ENCODE peak calls at places on chromosomes 7 and 10, in five cellular contexts. M is IMR-90, O is neuronal stem cell, D is H1, S is mesenchymal stem cell. F is an unnamed sample.

GRCh38 chr7:32142649-32143048 is 72.4 kb upstream of the PDE1C start:
- DNase-seq in M (peak), O (no peak), D (no peak), S (peak), F (no peak)

GRCh38 chr7:11557627-11558026 is 274.4 kb downstream of the THSD7A start:
- DNase-seq in M (no peak), O (peak), D (no peak), S (peak), F (peak)

GRCh38 chr10:82866424-82867020 is 991.5 kb downstream of the NRG3 start:
- DNase-seq in M (peak), O (no peak), D (no peak), S (peak), F (no peak)

GRCh38 chr10:79149662-79150443 is 81.1 kb downstream of the ZMIZ1 start:
- DNase-seq in M (peak), O (no peak), D (no peak), S (peak), F (peak)

GRCh38 chr7:45106820-45107219 is 4.7 kb downstream of the TBRG4 start:
- DNase-seq in M (no peak), O (no peak), D (no peak), S (no peak), F (no peak)

GRCh38 chr10:26805567-26806245 is 55.1 kb downstream of the ABI1 start:
- DNase-seq in M (peak), O (no peak), D (no peak), S (peak), F (no peak)

GRCh38 chr7:22301790-22302189 is 55.2 kb downstream of the RAPGEF5 start:
- DNase-seq in M (no peak), O (no peak), D (no peak), S (no peak), F (no peak)

GRCh38 chr7:33932832-33933468 is 27.6 kb downstream of the BMPER start:
- DNase-seq in M (peak), O (peak), D (peak), S (peak), F (peak)

GRCh38 chr10:68752711-68753110 is 31.7 kb downstream of the CCAR1 start:
- DNase-seq in M (no peak), O (no peak), D (no peak), S (no peak), F (no peak)

GRCh38 chr7:26466007-26466406 is 174.3 kb downstream of the SNX10 start:
- DNase-seq in M (no peak), O (no peak), D (no peak), S (no peak), F (no peak)

GRCh38 chr7:100400656-100401055 is 27.4 kb downstream of the PILRA start:
- DNase-seq in M (no peak), O (peak), D (peak), S (peak), F (peak)

GRCh38 chr10:102231357-102232318 is 5.5 kb downstream of the ELOVL3 start:
- DNase-seq in M (no peak), O (no peak), D (peak), S (peak), F (peak)

GRCh38 chr7:83162402-83163256 is at the start of gene PCLO:
- DNase-seq in M (peak), O (peak), D (peak), S (peak), F (peak)

GRCh38 chr7:132614428-132615076 is 38.3 kb upstream of the PLXNA4 start:
- DNase-seq in M (no peak), O (peak), D (no peak), S (peak), F (peak)

GRCh38 chr10:12826800-12827372 is 174.6 kb downstream of the CCDC3 start:
- DNase-seq in M (no peak), O (no peak), D (no peak), S (no peak), F (no peak)

GRCh38 chr7:156017431-156017830 is 205.2 kb upstream of the SHH start:
- DNase-seq in M (no peak), O (no peak), D (peak), S (no peak), F (no peak)

DNA sequence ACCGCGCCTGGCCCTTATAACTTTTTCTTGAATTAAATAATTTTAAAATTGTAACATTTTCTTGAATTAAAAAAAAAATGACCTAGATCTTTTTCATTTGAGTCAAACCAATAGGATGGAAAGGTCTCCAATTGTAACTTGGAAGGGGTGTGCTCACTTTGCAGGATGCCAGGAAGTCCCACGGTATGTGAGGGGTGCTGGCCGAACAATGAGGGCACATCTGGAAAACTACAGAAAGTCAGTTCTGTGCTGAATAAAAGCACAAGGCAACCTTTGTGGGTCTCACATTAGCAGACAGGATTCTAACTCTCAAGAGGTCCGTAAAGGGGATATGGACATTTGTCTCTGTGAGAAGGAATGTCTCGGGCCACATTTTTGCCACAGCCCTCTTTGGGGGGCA is 52.8 kb upstream of the PDLIM1 start:
- DNase-seq in M (no peak), O (no peak), D (no peak), S (no peak), F (no peak)
- H2BK15ac ChIP-seq in M (peak), O (no peak), D (no peak), S (no peak), F (no peak)

GRCh38 chr10:1952126-1953095 is 215.1 kb upstream of the ADARB2 start:
- DNase-seq in M (no peak), O (no peak), D (no peak), S (no peak), F (no peak)
- H3K14ac ChIP-seq in M (no peak), O (no peak), D (no peak), S (no peak), F (no peak)

GRCh38 chr10:114631678-114632417 is 26.2 kb downstream of the ABLIM1 start:
- DNase-seq in M (no peak), O (peak), D (peak), S (peak), F (peak)

GRCh38 chr10:114632869-114633715 is 25.0 kb downstream of the ABLIM1 start:
- DNase-seq in M (peak), O (no peak), D (no peak), S (peak), F (no peak)

GRCh38 chr10:114634607-114634974 is 23.5 kb downstream of the ABLIM1 start:
- DNase-seq in M (peak), O (no peak), D (no peak), S (peak), F (no peak)

GRCh38 chr10:114635797-114636550 is 22.1 kb downstream of the ABLIM1 start:
- DNase-seq in M (no peak), O (no peak), D (no peak), S (no peak), F (no peak)

GRCh38 chr10:114635101-114635500 is 23.0 kb downstream of the ABLIM1 start:
- DNase-seq in M (no peak), O (no peak), D (no peak), S (no peak), F (no peak)
- H4K91ac ChIP-seq in M (peak), O (no peak), D (no peak), S (no peak), F (no peak)

GRCh38 chr7:43735802-43736603 is 6.7 kb upstream of the COA1 start:
- DNase-seq in M (peak), O (no peak), D (no peak), S (peak), F (no peak)
- H2BK15ac ChIP-seq in M (no peak), O (no peak), D (no peak), S (no peak), F (no peak)

DNA sequence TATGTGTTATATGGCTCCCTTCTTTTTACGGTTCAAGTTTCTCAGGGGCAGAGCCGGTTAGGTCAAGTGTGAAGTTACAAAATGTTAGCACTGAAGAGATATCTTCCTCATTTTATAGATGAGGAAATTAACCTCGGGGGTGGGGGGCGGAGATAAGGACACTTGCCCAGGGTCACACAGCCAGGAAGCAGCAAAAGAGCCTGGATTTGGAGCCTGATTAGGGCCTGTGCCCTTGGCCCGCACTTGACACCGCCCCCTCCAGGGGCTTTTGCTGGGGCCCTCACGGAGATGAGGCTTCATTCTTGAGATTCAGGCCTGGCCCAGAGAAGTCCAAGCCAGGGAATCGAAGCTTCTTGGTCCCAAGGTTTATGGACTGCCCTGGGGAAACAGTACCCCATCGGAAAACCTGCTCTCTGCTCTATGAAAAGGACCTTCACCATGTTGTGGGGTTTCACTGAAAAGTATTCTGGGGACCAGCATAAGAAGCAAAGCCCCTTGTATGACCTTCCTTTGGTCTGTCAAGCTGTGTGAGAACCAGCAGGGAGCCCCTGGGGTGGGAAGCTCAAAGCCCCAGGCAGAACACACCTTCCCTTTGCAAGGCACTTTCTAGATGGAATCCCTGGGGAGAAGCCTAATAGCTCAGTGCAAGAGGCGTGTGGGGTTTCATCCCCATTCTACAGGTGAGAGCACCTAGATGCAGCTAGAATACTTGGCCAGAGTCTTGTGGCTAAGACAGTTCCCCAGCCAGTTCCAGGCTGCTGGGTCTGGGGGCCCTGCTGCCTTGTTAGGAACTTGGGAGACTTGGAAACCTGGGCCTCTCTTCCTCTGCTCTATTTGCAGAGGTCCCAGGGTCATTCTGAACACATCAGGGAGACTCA is 21.9 kb downstream of the UNC5B start:
- DNase-seq in M (no peak), O (no peak), D (no peak), S (no peak), F (no peak)
- H3K14ac ChIP-seq in M (peak), O (no peak), D (no peak), S (peak), F (no peak)

GRCh38 chr7:101922631-101923275 is 105.3 kb downstream of the CUX1 start:
- DNase-seq in M (no peak), O (no peak), D (no peak), S (no peak), F (no peak)
- H4K91ac ChIP-seq in M (peak), O (no peak), D (no peak), S (peak), F (no peak)

GRCh38 chr10:64118736-64119135 is 597.5 kb downstream of the REEP3 start:
- DNase-seq in M (no peak), O (no peak), D (no peak), S (no peak), F (no peak)

GRCh38 chr10:64115471-64115870 is 594.3 kb downstream of the REEP3 start:
- DNase-seq in M (no peak), O (no peak), D (no peak), S (no peak), F (no peak)

GRCh38 chr10:64113796-64114195 is 592.6 kb downstream of the REEP3 start:
- DNase-seq in M (no peak), O (no peak), D (no peak), S (no peak), F (peak)

GRCh38 chr10:64116731-64117130 is 595.5 kb downstream of the REEP3 start:
- DNase-seq in M (no peak), O (no peak), D (no peak), S (no peak), F (no peak)

DNA sequence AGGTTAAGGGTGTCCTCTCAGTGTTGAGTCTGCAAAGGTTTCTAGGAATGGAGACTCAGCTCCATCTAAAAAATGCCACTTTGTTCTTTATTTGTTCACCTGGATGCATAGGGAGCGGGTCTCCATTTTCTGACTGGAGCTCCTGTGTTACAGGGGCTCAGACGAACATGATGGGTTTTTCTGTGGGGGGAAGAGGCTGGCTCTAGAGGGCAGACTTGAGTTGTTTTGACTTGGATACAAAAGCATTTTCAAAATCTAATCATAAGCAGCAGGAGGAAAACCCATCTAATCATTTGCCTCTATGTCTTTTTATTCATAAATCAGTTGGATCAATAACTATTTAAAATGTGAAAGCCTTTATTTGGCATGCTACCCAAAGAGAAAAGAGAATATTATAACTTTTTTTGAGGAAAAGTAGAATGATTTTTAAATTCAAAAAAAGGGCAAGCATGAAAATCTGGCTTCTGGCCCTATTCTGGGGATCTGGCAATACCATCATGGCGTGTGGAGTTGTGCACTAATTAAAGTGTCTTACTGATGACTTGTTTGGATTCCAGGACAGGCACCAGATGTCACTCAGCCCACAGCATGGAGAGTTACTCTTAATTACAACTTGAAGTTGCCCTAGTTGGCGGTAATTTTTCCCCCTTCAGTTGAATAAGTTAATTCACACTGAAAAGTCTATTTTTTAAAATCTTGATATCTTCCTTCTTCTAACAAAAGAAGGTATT is 594.9 kb downstream of the REEP3 start:
- DNase-seq in M (no peak), O (no peak), D (no peak), S (peak), F (peak)
- H2BK15ac ChIP-seq in M (no peak), O (no peak), D (no peak), S (no peak), F (no peak)

DNA sequence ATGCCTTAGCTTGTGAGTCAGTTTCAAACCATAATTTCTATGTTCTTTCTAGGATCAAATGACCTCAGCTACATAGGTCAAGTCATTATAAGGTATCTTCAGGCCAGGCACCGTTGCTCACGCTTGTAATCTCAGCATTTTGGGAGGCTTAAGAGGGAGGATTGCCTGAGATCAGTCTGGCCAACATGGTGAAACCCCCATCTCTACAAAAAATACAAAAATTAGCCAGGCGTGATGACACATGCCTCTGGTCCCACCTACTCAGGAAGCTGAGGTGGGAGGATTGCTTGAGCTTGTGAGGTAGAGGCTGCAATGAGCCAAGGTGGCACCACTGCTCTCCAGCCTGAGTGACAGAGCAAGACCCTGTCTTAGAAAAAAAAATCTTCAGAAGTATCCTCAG is 362.3 kb downstream of the GATA3 start:
- DNase-seq in M (no peak), O (no peak), D (no peak), S (no peak), F (no peak)
- H3K14ac ChIP-seq in M (no peak), O (no peak), D (no peak), S (no peak), F (no peak)